ENCODE peak calls at places on chromosomes 5 and 9, in seven cellular contexts. Q, F, K, S, B, P and M are unnamed samples.

GRCh38 chr5:171205375-171205774 is 103.7 kb upstream of the TLX3 start:
- DNase-seq in Q (no peak), F (no peak), K (no peak), S (no peak), B (no peak), P (peak), M (no peak)

GRCh38 chr5:172007795-172008465 is 1.5 kb upstream of the FBXW11 start:
- DNase-seq in Q (no peak), F (no peak), K (no peak), S (no peak), B (peak), P (no peak), M (peak)

GRCh38 chr5:153896701-153897100 is 142.0 kb downstream of the FAM114A2 start:
- DNase-seq in Q (peak), F (peak), K (no peak), S (no peak), B (peak), P (no peak), M (no peak)

GRCh38 chr5:173663810-173664526 is 47.5 kb upstream of the BOD1 start:
- DNase-seq in Q (no peak), F (no peak), K (peak), S (no peak), B (no peak), P (no peak), M (peak)

GRCh38 chr5:101424530-101425175 is 521.6 kb upstream of the ST8SIA4 start:
- DNase-seq in Q (no peak), F (no peak), K (no peak), S (no peak), B (peak), P (no peak), M (no peak)

GRCh38 chr5:15044521-15044920 is 172.9 kb upstream of the ANKH start:
- DNase-seq in Q (no peak), F (no peak), K (no peak), S (no peak), B (no peak), P (no peak), M (no peak)

GRCh38 chr5:54651482-54652076 is 134.0 kb downstream of the SNX18 start:
- DNase-seq in Q (no peak), F (peak), K (no peak), S (no peak), B (no peak), P (no peak), M (no peak)

GRCh38 chr5:179786861-179787260 is 6.9 kb upstream of the LTC4S start:
- DNase-seq in Q (no peak), F (no peak), K (no peak), S (no peak), B (no peak), P (no peak), M (no peak)

GRCh38 chr9:91039125-91039834 is 237.7 kb downstream of the SYK start:
- DNase-seq in Q (no peak), F (no peak), K (no peak), S (no peak), B (no peak), P (no peak), M (no peak)

GRCh38 chr5:125829349-125829748 is 593.9 kb upstream of the GRAMD2B start:
- DNase-seq in Q (no peak), F (no peak), K (no peak), S (no peak), B (no peak), P (no peak), M (no peak)

GRCh38 chr9:71710856-71711255 is 57.5 kb downstream of the CEMIP2 start:
- DNase-seq in Q (no peak), F (no peak), K (no peak), S (no peak), B (no peak), P (no peak), M (no peak)

GRCh38 chr5:128903550-128903949 is 61.7 kb upstream of the SLC27A6 start:
- DNase-seq in Q (no peak), F (no peak), K (no peak), S (no peak), B (no peak), P (no peak), M (no peak)

GRCh38 chr9:3397726-3398125 is 128.1 kb downstream of the RFX3 start:
- DNase-seq in Q (peak), F (no peak), K (no peak), S (no peak), B (no peak), P (no peak), M (no peak)

GRCh38 chr5:114658179-114658578 is 296.3 kb downstream of the KCNN2 start:
- DNase-seq in Q (no peak), F (no peak), K (no peak), S (no peak), B (no peak), P (no peak), M (no peak)

GRCh38 chr5:100609594-100609993 is 74.4 kb downstream of the FAM174A start:
- DNase-seq in Q (no peak), F (no peak), K (no peak), S (no peak), B (no peak), P (no peak), M (no peak)

GRCh38 chr9:112179816-112180215 is 4.7 kb upstream of the SUSD1 start:
- DNase-seq in Q (no peak), F (no peak), K (no peak), S (no peak), B (no peak), P (no peak), M (no peak)

GRCh38 chr5:115489725-115490124 is 54.9 kb downstream of the FEM1C start:
- DNase-seq in Q (no peak), F (no peak), K (no peak), S (no peak), B (no peak), P (no peak), M (no peak)